ENCODE peak calls at places on chromosomes 6 and 20, in seven cellular contexts. P is hepatocyte, F is GM23248, O is GM23338, I is SK-N-SH, C is OCI-LY7, U is HCT116. W is an unnamed sample.

GRCh38 chr6:148451690-148452089 is 109.1 kb downstream of the SASH1 start:
- DNase-seq in C (no peak), F (no peak), O (no peak), P (no peak), U (no peak), I (no peak), W (no peak)

GRCh38 chr20:9743871-9744270 is 95.0 kb downstream of the PAK5 start:
- DNase-seq in C (no peak), F (no peak), I (no peak), P (no peak), U (no peak), O (no peak), W (no peak)

GRCh38 chr6:35972471-35972985 is 51.6 kb upstream of the SRPK1 start:
- DNase-seq in O (peak), I (peak), C (no peak), U (no peak), F (no peak), P (peak), W (peak)

GRCh38 chr6:163837681-163838431 is 423.3 kb downstream of the QKI start:
- DNase-seq in U (no peak), O (no peak), P (no peak), F (peak), I (no peak), C (no peak), W (peak)

GRCh38 chr6:139757766-139758655 is 383.6 kb upstream of the CITED2 start:
- DNase-seq in C (no peak), P (no peak), O (no peak), U (no peak), I (no peak), F (peak), W (no peak)

GRCh38 chr6:193773-194310 is 98.4 kb upstream of the DUSP22 start:
- DNase-seq in F (no peak), O (no peak), U (no peak), P (no peak), C (peak), I (no peak), W (no peak)

GRCh38 chr6:135667694-135668455 is 170.3 kb upstream of the AHI1 start:
- DNase-seq in P (no peak), C (no peak), F (peak), I (no peak), O (peak), U (no peak), W (no peak)

GRCh38 chr20:49572857-49573256 is 4.9 kb upstream of the PTGIS start:
- DNase-seq in P (no peak), O (peak), F (no peak), U (no peak), C (no peak), I (no peak), W (peak)

GRCh38 chr6:23446394-23447001 is 679.5 kb upstream of the NRSN1 start:
- DNase-seq in P (peak), F (peak), I (peak), C (no peak), U (peak), O (peak), W (peak)

GRCh38 chr6:108798672-108799355 is 49.4 kb upstream of the ARMC2 start:
- DNase-seq in P (no peak), I (peak), U (no peak), C (no peak), F (no peak), O (peak), W (peak)

GRCh38 chr6:80211295-80211694 is 104.8 kb downstream of the BCKDHB start:
- DNase-seq in F (peak), O (no peak), I (no peak), C (no peak), U (no peak), P (no peak), W (no peak)

GRCh38 chr20:64045346-64046011 is 4.0 kb downstream of the SOX18 start:
- DNase-seq in I (no peak), C (no peak), U (no peak), P (no peak), O (peak), F (no peak), W (no peak)

GRCh38 chr6:149948616-149949015 is 6.8 kb downstream of the ULBP2 start:
- DNase-seq in P (no peak), C (no peak), I (no peak), F (no peak), O (no peak), U (no peak), W (no peak)

GRCh38 chr6:158322400-158322723 is 10.1 kb downstream of the TULP4 start:
- DNase-seq in O (no peak), P (no peak), F (no peak), U (no peak), I (no peak), C (no peak), W (no peak)

GRCh38 chr6:79470728-79471127 is 66.5 kb downstream of the LCA5 start:
- DNase-seq in I (no peak), O (no peak), U (no peak), C (no peak), F (no peak), P (no peak), W (no peak)

GRCh38 chr6:71733970-71734899 is 152.1 kb upstream of the RIMS1 start:
- DNase-seq in I (no peak), F (peak), P (no peak), O (no peak), U (no peak), C (no peak), W (no peak)

GRCh38 chr20:48942730-48943129 is 21.2 kb downstream of the ARFGEF2 start:
- DNase-seq in C (no peak), P (no peak), O (no peak), F (no peak), U (no peak), I (no peak), W (no peak)

GRCh38 chr20:37902504-37903313 is at the start of gene VSTM2L:
- DNase-seq in P (peak), C (no peak), O (peak), F (peak), I (peak), U (no peak), W (peak)

GRCh38 chr6:125780540-125781306 is 10.0 kb upstream of the NCOA7 start:
- DNase-seq in U (peak), P (peak), F (peak), C (peak), O (peak), I (peak), W (peak)

GRCh38 chr6:79574636-79575035 is 37.4 kb upstream of the LCA5 start:
- DNase-seq in F (peak), O (peak), I (no peak), C (no peak), U (peak), P (peak), W (no peak)

GRCh38 chr20:49052334-49052733 is 6.2 kb downstream of the CSE1L start:
- DNase-seq in I (no peak), F (peak), O (no peak), P (no peak), U (no peak), C (no peak), W (no peak)

GRCh38 chr20:2756056-2756611 is 44.3 kb downstream of the CPXM1 start:
- DNase-seq in C (no peak), O (peak), U (peak), I (peak), P (peak), F (peak), W (peak)

GRCh38 chr6:17491416-17492142 is 98.2 kb downstream of the CAP2 start:
- DNase-seq in O (no peak), P (no peak), I (no peak), C (no peak), U (no peak), F (no peak), W (no peak)

GRCh38 chr6:73803562-73804221 is 107.7 kb downstream of the CD109 start:
- DNase-seq in F (peak), P (peak), O (peak), I (peak), U (peak), C (peak), W (peak)

GRCh38 chr6:170036916-170037315 is 254.0 kb downstream of the DLL1 start:
- DNase-seq in P (no peak), U (no peak), O (no peak), F (no peak), C (no peak), I (no peak), W (no peak)

DNA sequence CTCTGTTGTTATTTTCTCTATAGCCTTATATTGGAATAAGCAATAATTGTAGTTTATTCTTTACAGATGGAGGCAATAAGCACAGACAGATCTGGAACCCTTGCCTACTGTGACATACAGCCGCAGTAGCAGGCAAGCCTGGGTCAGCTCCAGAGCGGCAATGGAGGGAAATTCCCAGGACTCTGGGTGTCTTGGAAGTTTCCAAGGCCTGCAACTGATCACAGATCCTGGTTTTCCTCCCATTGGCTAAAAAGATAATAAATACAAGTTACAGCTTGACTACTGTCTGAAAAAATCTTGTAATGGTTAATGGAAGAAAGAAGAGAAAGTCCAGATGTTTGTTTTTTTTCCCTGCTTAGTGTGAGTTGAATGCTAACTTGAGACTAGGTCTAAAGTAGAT is 307.7 kb downstream of the ALDH8A1 start:
- DNase-seq in U (no peak), C (no peak), F (no peak), O (no peak), I (no peak), P (peak), W (no peak)
- TF ChIP-seq EZH2phosphoT487 in U (no peak), C (no peak), F (no peak), O (no peak), I (no peak), P (no peak), W (no peak)

GRCh38 chr6:161369339-161369738 is 95.5 kb upstream of the AGPAT4 start:
- DNase-seq in C (no peak), P (peak), F (peak), I (no peak), U (no peak), O (peak), W (no peak)
- TF ChIP-seq EZH2phosphoT487 in C (no peak), P (no peak), F (no peak), I (no peak), U (no peak), O (no peak), W (no peak)

GRCh38 chr6:105807905-105808304 is 278.2 kb upstream of the PRDM1 start:
- DNase-seq in P (no peak), F (no peak), O (no peak), C (no peak), U (no peak), I (no peak), W (no peak)

GRCh38 chr6:105808571-105808970 is 277.6 kb upstream of the PRDM1 start:
- DNase-seq in P (no peak), O (no peak), U (no peak), F (no peak), I (no peak), C (no peak), W (no peak)

GRCh38 chr6:105806486-105806920 is 279.6 kb upstream of the PRDM1 start:
- DNase-seq in I (no peak), F (peak), O (no peak), C (no peak), P (no peak), U (no peak), W (no peak)

GRCh38 chr6:105810922-105811482 is 275.1 kb upstream of the PRDM1 start:
- DNase-seq in P (no peak), F (no peak), C (no peak), U (no peak), I (no peak), O (no peak), W (no peak)

GRCh38 chr6:105810105-105810921 is 275.8 kb upstream of the PRDM1 start:
- DNase-seq in O (peak), C (no peak), U (peak), P (peak), F (peak), I (no peak), W (no peak)
- TF ChIP-seq EZH2phosphoT487 in O (no peak), C (no peak), U (no peak), P (no peak), F (no peak), I (no peak), W (no peak)

GRCh38 chr20:24817351-24817750 is 131.7 kb upstream of the CST7 start:
- DNase-seq in P (no peak), U (no peak), I (no peak), O (no peak), F (no peak), C (no peak), W (no peak)
- TF ChIP-seq EZH2phosphoT487 in P (no peak), U (no peak), I (no peak), O (no peak), F (no peak), C (no peak), W (no peak)

GRCh38 chr6:87705070-87705691 is 3.1 kb upstream of the AKIRIN2 start:
- DNase-seq in P (peak), C (no peak), U (no peak), I (no peak), F (peak), O (no peak), W (no peak)

GRCh38 chr6:87700351-87700728 is 1.7 kb downstream of the AKIRIN2 start:
- DNase-seq in I (no peak), U (no peak), C (no peak), F (no peak), O (no peak), P (no peak), W (no peak)

GRCh38 chr6:87700729-87701675 is 1.0 kb downstream of the AKIRIN2 start:
- DNase-seq in P (peak), I (peak), O (peak), U (no peak), F (peak), C (peak), W (peak)

GRCh38 chr6:87701676-87702588 is at the start of gene AKIRIN2:
- DNase-seq in P (peak), U (peak), C (peak), O (peak), I (peak), F (peak), W (peak)

DNA sequence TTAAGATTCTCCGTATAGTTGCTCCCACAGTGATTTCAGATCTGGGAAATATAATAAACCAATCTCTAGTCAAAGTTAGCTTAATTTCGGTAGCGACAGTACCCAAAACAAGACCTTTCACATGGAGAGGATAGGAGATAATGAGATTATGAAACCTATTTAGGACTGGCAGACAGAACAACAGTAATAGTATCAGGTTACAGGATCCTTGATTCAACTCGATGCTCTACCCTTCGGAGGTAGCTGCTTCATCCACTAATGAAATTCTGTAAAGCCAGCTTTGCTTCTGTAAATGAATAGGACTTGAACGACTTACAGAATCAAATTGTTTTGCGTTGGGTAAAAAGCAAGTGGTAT is 534 bp upstream of the AKIRIN2 start:
- DNase-seq in C (peak), U (peak), F (peak), O (peak), P (peak), I (peak), W (peak)
- TF ChIP-seq EZH2phosphoT487 in C (no peak), U (no peak), F (no peak), O (no peak), P (no peak), I (no peak), W (no peak)

DNA sequence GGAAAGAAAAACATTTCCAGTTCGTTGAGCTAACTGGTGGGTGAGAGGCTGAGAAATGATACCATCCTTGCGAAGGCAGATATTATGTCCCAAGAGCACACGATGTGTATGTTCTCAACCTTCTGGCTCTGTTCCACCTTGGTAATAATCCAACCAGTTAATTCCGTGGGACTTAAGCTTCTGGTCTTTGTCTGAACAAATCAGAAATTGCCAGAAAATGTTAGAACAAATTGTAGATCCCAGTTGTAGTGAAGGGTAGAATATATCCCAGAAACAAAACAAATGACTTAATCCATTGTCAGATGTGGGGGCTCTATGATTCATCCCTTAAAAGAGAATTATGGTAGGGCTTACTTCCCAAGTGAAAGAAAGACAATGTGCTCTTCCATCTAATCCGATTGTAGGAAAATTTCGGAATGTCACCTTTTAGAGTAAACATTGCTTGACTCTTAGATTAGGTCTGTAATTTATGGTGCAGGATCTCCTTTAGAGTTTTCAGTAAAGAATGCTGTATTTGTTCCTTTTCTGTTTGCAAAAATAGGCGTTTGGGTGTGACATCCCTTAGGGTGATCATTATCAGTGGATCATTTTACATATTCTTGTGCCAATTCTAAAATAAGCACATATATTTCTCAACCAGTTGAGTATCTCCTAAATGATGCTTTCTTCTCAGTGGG is 234.5 kb upstream of the ZNF217 start:
- DNase-seq in U (peak), I (no peak), F (peak), O (no peak), P (peak), C (no peak), W (no peak)
- TF ChIP-seq EZH2phosphoT487 in U (no peak), I (no peak), F (no peak), O (no peak), P (no peak), C (no peak), W (no peak)

DNA sequence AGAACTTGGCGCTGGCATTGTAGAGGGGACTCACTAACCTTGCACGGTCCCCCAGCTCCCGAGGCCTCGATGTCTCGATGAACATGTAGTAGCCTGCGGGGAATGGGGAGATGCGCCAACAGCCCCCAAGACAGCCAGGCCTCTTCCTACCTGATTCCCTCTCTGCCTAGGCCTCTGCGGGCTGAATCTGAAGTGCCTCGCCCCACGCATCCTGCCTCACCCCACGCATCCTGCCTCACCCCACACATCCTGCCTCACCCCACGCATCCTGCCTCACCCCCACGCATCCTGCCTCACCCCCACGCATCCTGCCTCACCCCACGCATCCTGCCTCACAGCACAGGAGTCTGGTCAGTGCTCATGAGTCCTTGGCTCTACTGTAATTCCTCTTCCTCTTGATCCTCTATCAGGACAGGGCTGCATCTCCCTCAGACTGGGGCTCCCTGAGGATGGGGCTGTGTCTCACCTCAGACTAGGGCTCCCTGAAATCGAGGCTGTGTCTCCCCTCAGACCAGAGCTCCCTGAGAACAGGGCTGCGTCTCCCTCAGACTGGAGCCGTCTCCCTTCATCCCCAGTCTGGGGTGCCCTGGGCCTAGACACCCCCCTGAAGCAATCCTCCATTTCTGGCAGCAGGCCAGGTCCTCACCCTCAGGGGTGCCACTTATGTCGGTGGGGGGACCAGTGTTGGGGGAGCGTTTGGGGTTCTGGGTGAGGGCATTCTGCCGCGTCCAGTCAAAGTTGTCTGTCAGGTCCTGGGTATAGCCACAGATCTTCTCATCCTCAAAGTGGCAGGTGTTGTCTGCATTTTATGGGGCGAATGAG is 53.6 kb downstream of the MDGA1 start:
- DNase-seq in O (no peak), F (no peak), P (no peak), U (no peak), C (no peak), I (no peak), W (no peak)
- TF ChIP-seq EZH2phosphoT487 in O (no peak), F (no peak), P (no peak), U (no peak), C (no peak), I (no peak), W (no peak)

GRCh38 chr6:7975764-7976146 is 65.2 kb upstream of the TXNDC5 start:
- DNase-seq in F (peak), U (no peak), I (no peak), C (no peak), P (peak), O (no peak), W (no peak)
- TF ChIP-seq EZH2phosphoT487 in F (no peak), U (no peak), I (no peak), C (no peak), P (no peak), O (no peak), W (no peak)

GRCh38 chr20:35699127-35699913 is at the start of the genes NFS1 and ROMO1:
- DNase-seq in F (peak), I (peak), O (peak), P (peak), C (peak), U (peak), W (peak)

GRCh38 chr20:35695978-35696377 is 3.2 kb downstream of the NFS1 start:
- DNase-seq in O (no peak), F (no peak), I (no peak), U (no peak), C (no peak), P (no peak), W (no peak)

GRCh38 chr20:35699914-35700624 is 864 bp downstream of the ROMO1 start:
- DNase-seq in U (no peak), F (peak), O (no peak), I (no peak), P (no peak), C (peak), W (no peak)

GRCh38 chr20:35698298-35699126 is 640 bp downstream of the NFS1 start:
- DNase-seq in C (peak), O (peak), F (peak), P (peak), I (peak), U (no peak), W (peak)

GRCh38 chr20:35697696-35698297 is 1.4 kb downstream of the NFS1 start:
- DNase-seq in F (no peak), U (no peak), I (no peak), O (no peak), P (no peak), C (no peak), W (no peak)
- TF ChIP-seq EZH2phosphoT487 in F (no peak), U (no peak), I (no peak), O (no peak), P (no peak), C (no peak), W (no peak)